ENCODE peak calls at places on chromosomes 13 and 19, in seven cellular contexts. U is fibroblast of lung, O is HFF-Myc, V is IMR-90, R is mammary epithelial cell, Z is pancreas, Y is ascending aorta. D is an unnamed sample.

GRCh38 chr13:44040754-44041100 is 161.0 kb downstream of the LACC1 start:
- DNase-seq in U (peak; percentile 55), V (peak; percentile 48), Z (no peak), Y (no peak), O (no peak), R (no peak), D (no peak)

GRCh38 chr13:100244431-100244830 is 155.5 kb downstream of the PCCA start:
- DNase-seq in Z (no peak), Y (no peak), O (no peak), V (no peak), U (peak; percentile 18), R (no peak), D (no peak)

GRCh38 chr13:111904166-111904565 is 162.8 kb upstream of the SOX1 start:
- DNase-seq in O (no peak), Y (peak; percentile 39), V (no peak), R (no peak), U (no peak), Z (peak; percentile 1), D (no peak)

GRCh38 chr19:6023085-6023682 is 45.2 kb upstream of the RANBP3 start:
- DNase-seq in V (peak; percentile 71), O (no peak), U (peak; percentile 51), Z (no peak), Y (no peak), R (no peak), D (no peak)

GRCh38 chr13:59492030-59492636 is 671.6 kb downstream of the DIAPH3 start:
- DNase-seq in U (peak; percentile 39), Z (no peak), Y (no peak), V (peak; percentile 36), O (no peak), R (no peak), D (no peak)

GRCh38 chr13:70253834-70254233 is 145.6 kb upstream of the KLHL1 start:
- DNase-seq in Z (no peak), V (no peak), R (peak; percentile 20), O (no peak), Y (no peak), U (peak; percentile 36), D (no peak)

GRCh38 chr19:18379803-18380747 is 5.9 kb upstream of the GDF15 start:
- DNase-seq in O (peak; percentile 81), Y (peak; percentile 95), Z (peak; percentile 91), U (peak; percentile 93), V (peak; percentile 96), R (peak; percentile 64), D (no peak)

GRCh38 chr13:109764474-109765292 is 21.7 kb downstream of the IRS2 start:
- DNase-seq in V (peak; percentile 21), Y (no peak), Z (no peak), R (peak; percentile 59), O (no peak), U (peak; percentile 47), D (no peak)

GRCh38 chr13:98648141-98648540 is 71.2 kb upstream of the STK24 start:
- DNase-seq in Y (no peak), Z (no peak), U (no peak), R (no peak), V (no peak), O (no peak), D (no peak)

GRCh38 chr19:4063369-4064072 is 3.2 kb downstream of the ZBTB7A start:
- DNase-seq in U (no peak), V (no peak), Z (no peak), R (no peak), Y (no peak), O (no peak), D (no peak)

GRCh38 chr19:41325947-41326706 is 16.2 kb downstream of the CCDC97 start:
- DNase-seq in Z (no peak), Y (no peak), U (peak; percentile 82), V (peak; percentile 80), O (no peak), R (no peak), D (peak; percentile 67)

GRCh38 chr13:63345835-63346234 is 1930.2 kb upstream of the PCDH20 start:
- DNase-seq in V (no peak), R (no peak), Z (no peak), U (no peak), Y (no peak), O (no peak), D (no peak)

GRCh38 chr19:45767410-45767880 is 1.6 kb downstream of the SIX5 start:
- DNase-seq in O (no peak), U (peak; percentile 89), V (peak; percentile 89), Z (peak; percentile 76), Y (peak; percentile 88), R (peak; percentile 81), D (no peak)

GRCh38 chr13:20525144-20525600 is 485 bp downstream of the CRYL1 start:
- DNase-seq in O (no peak), Z (peak; percentile 50), V (no peak), Y (peak; percentile 70), R (peak; percentile 7), U (peak; percentile 6), D (no peak)

GRCh38 chr13:93714171-93714570 is 487.6 kb downstream of the GPC6 start:
- DNase-seq in U (peak; percentile 60), Y (no peak), R (peak; percentile 50), Z (no peak), O (no peak), V (peak; percentile 15), D (no peak)

GRCh38 chr13:32001392-32001768 is 30.2 kb upstream of the FRY start:
- DNase-seq in V (peak; percentile 41), O (peak; percentile 30), Z (peak; percentile 54), U (peak; percentile 32), Y (no peak), R (peak; percentile 44), D (peak; percentile 5)

GRCh38 chr13:80475718-80476117 is 134.8 kb upstream of the SPRY2 start:
- DNase-seq in O (no peak), V (no peak), Z (no peak), U (no peak), R (no peak), Y (no peak), D (no peak)
- TF ChIP-seq CTCF in O (no peak), V (no peak), Z (no peak), U (no peak), R (no peak), Y (no peak), D (no peak)

GRCh38 chr19:48934837-48935236 is 1.3 kb downstream of the DHDH start:
- DNase-seq in V (no peak), R (no peak), Z (no peak), O (no peak), U (no peak), Y (no peak), D (no peak)

GRCh38 chr19:48938256-48938655 is 4.8 kb downstream of the DHDH start:
- DNase-seq in Y (no peak), U (no peak), Z (no peak), O (no peak), V (no peak), R (no peak), D (no peak)

GRCh38 chr19:48928164-48929005 is 5.1 kb upstream of the DHDH start:
- DNase-seq in O (no peak), U (peak; percentile 58), Y (no peak), R (peak; percentile 39), Z (no peak), V (peak; percentile 58), D (no peak)

GRCh38 chr19:48935864-48936263 is 2.4 kb downstream of the DHDH start:
- DNase-seq in Z (no peak), Y (no peak), R (no peak), V (no peak), O (no peak), U (no peak), D (no peak)

DNA sequence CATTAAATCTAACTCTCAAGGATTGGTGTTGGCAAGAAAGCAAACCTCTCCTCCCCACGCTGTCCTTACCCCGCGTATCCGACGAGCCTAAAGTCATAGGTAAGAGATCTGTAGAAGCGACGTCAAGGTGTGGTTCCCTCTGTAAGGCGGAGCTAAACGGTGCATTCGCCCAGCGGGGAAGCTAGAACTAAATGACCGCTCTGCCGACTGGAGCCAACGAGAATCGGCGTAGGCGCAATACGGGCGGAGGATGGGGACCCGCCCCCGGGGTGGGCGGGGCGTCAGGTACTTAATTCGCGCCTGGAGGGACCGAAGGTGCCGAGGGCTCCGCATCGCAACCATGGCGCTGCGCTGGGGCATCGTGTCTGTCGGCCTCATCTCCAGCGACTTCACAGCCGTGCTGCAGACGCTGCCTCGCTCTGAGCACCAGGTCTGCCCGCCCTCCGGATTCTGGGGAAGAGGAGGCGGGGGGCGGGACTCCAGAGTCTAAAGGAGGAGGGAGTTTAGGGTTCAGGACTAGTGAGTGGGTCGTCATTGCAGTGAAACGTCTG is at the start of gene DHDH:
- DNase-seq in V (peak; percentile 42), Z (peak; percentile 79), U (peak; percentile 63), R (peak; percentile 97), Y (peak; percentile 85), O (no peak), D (no peak)
- H3K4me3 ChIP-seq in V (peak within 1 kb of the TSS; percentile 54), Z (peak within 1 kb of the TSS; percentile 40), U (peak within 1 kb of the TSS; percentile 45), R (peak within 1 kb of the TSS; percentile 50), Y (peak within 1 kb of the TSS; percentile 66), O (peak within 1 kb of the TSS; percentile 45), D (peak within 1 kb of the TSS; percentile 45)

DNA sequence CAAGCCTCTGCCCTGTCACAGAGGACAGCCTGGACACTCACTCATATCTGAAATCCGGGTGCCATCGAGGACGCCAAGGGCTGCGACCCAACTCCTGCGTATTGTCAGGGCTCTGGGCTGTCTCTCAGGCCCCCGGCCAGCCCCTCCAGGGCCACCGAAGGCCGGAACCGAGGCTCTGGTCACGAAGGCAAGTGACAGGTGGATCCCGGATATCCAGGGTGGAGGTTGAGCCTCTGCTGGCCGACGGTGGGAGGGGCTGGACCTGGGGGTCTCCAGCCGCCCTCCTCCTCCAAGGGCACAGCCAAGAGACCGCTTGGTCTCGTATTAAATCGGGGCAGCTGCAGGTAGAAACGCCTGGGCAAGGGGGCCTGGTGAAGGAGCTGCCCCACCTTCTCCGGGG is 5.4 kb downstream of the RNF126 start:
- DNase-seq in U (no peak), V (no peak), Z (no peak), R (no peak), O (no peak), Y (no peak), D (no peak)
- TF ChIP-seq CTCF in U (no peak), V (no peak), Z (no peak), R (no peak), O (no peak), Y (no peak), D (no peak)

GRCh38 chr19:55603581-55604292 is 1.7 kb upstream of the ZNF865 start:
- DNase-seq in U (no peak), Y (no peak), Z (no peak), O (no peak), V (no peak), R (no peak), D (no peak)
- H3K4me3 ChIP-seq in U (no peak overlapping the region), Y (peak overlapping the region; percentile 91), Z (no peak overlapping the region), O (peak overlapping the region; percentile 46), V (no peak overlapping the region), R (no peak overlapping the region), D (no peak overlapping the region)

D was measured in GM12864.